ENCODE peak calls at places on chromosomes 7 and 10, in eight cellular contexts. One of them, this sample, is unnamed. For H3K27me3 and H3K9me3, the result is how much of the 10 kb centered on the place peaks cover.

GRCh38 chr7:34036069-34036920 is 131.0 kb downstream of the BMPER start:
- DNase-seq in RWPE2: peak
- DNase-seq in prostate gland: no peak
- DNase-seq in CD8-positive, alpha-beta memory T cell: no peak
- DNase-seq in lung: no peak
- DNase-seq in tibial nerve: no peak
- DNase-seq in ovary: peak
- DNase-seq in CD4-positive, CD25-positive, alpha-beta regulatory T cell: no peak
- DNase-seq in this sample: no peak

GRCh38 chr7:17506090-17506489 is 207.6 kb downstream of the AHR start:
- DNase-seq in RWPE2: no peak
- DNase-seq in prostate gland: peak
- DNase-seq in CD8-positive, alpha-beta memory T cell: no peak
- DNase-seq in lung: peak
- DNase-seq in tibial nerve: no peak
- DNase-seq in ovary: no peak
- DNase-seq in CD4-positive, CD25-positive, alpha-beta regulatory T cell: no peak
- DNase-seq in this sample: no peak

GRCh38 chr10:69483988-69484387 is 32.7 kb downstream of the TSPAN15 start:
- DNase-seq in RWPE2: no peak
- DNase-seq in prostate gland: no peak
- DNase-seq in CD8-positive, alpha-beta memory T cell: no peak
- DNase-seq in lung: no peak
- DNase-seq in tibial nerve: no peak
- DNase-seq in ovary: no peak
- DNase-seq in CD4-positive, CD25-positive, alpha-beta regulatory T cell: no peak
- DNase-seq in this sample: no peak

GRCh38 chr7:34078864-34079263 is 173.5 kb downstream of the BMPER start:
- DNase-seq in RWPE2: no peak
- DNase-seq in prostate gland: no peak
- DNase-seq in CD8-positive, alpha-beta memory T cell: no peak
- DNase-seq in lung: no peak
- DNase-seq in tibial nerve: no peak
- DNase-seq in ovary: no peak
- DNase-seq in CD4-positive, CD25-positive, alpha-beta regulatory T cell: no peak
- DNase-seq in this sample: no peak

GRCh38 chr7:121113288-121113687 is 124.8 kb downstream of the CPED1 start:
- DNase-seq in RWPE2: no peak
- DNase-seq in prostate gland: no peak
- DNase-seq in CD8-positive, alpha-beta memory T cell: no peak
- DNase-seq in lung: no peak
- DNase-seq in tibial nerve: no peak
- DNase-seq in ovary: no peak
- DNase-seq in CD4-positive, CD25-positive, alpha-beta regulatory T cell: no peak
- DNase-seq in this sample: no peak

GRCh38 chr10:103416436-103417147 is 20.2 kb downstream of the PDCD11 start:
- DNase-seq in RWPE2: no peak
- DNase-seq in prostate gland: peak
- DNase-seq in CD8-positive, alpha-beta memory T cell: peak
- DNase-seq in lung: no peak
- DNase-seq in tibial nerve: peak
- DNase-seq in ovary: peak
- DNase-seq in CD4-positive, CD25-positive, alpha-beta regulatory T cell: peak
- DNase-seq in this sample: peak

GRCh38 chr7:149720372-149721083 is 52.9 kb downstream of the ZNF467 start:
- DNase-seq in RWPE2: peak
- DNase-seq in prostate gland: peak
- DNase-seq in CD8-positive, alpha-beta memory T cell: no peak
- DNase-seq in lung: no peak
- DNase-seq in tibial nerve: peak
- DNase-seq in ovary: no peak
- DNase-seq in CD4-positive, CD25-positive, alpha-beta regulatory T cell: no peak
- DNase-seq in this sample: no peak

GRCh38 chr7:29442146-29442545 is 121.5 kb upstream of the PRR15 start:
- DNase-seq in RWPE2: no peak
- DNase-seq in prostate gland: no peak
- DNase-seq in CD8-positive, alpha-beta memory T cell: no peak
- DNase-seq in lung: no peak
- DNase-seq in tibial nerve: no peak
- DNase-seq in ovary: no peak
- DNase-seq in CD4-positive, CD25-positive, alpha-beta regulatory T cell: no peak
- DNase-seq in this sample: no peak

GRCh38 chr7:146731185-146731584 is 614.6 kb downstream of the CNTNAP2 start:
- DNase-seq in RWPE2: no peak
- DNase-seq in prostate gland: no peak
- DNase-seq in CD8-positive, alpha-beta memory T cell: no peak
- DNase-seq in lung: no peak
- DNase-seq in tibial nerve: no peak
- DNase-seq in ovary: no peak
- DNase-seq in CD4-positive, CD25-positive, alpha-beta regulatory T cell: no peak
- DNase-seq in this sample: no peak

GRCh38 chr10:2714597-2714996 is 352.8 kb upstream of the PFKP start:
- DNase-seq in RWPE2: no peak
- DNase-seq in prostate gland: no peak
- DNase-seq in CD8-positive, alpha-beta memory T cell: no peak
- DNase-seq in lung: no peak
- DNase-seq in tibial nerve: no peak
- DNase-seq in ovary: no peak
- DNase-seq in CD4-positive, CD25-positive, alpha-beta regulatory T cell: no peak
- DNase-seq in this sample: no peak

GRCh38 chr7:101950450-101951119 is 133.2 kb downstream of the CUX1 start:
- DNase-seq in RWPE2: no peak
- DNase-seq in prostate gland: no peak
- DNase-seq in CD8-positive, alpha-beta memory T cell: no peak
- DNase-seq in lung: no peak
- DNase-seq in tibial nerve: no peak
- DNase-seq in ovary: no peak
- DNase-seq in CD4-positive, CD25-positive, alpha-beta regulatory T cell: no peak
- DNase-seq in this sample: no peak

GRCh38 chr10:7192831-7193348 is 217.9 kb downstream of the SFMBT2 start:
- DNase-seq in RWPE2: no peak
- DNase-seq in prostate gland: no peak
- DNase-seq in CD8-positive, alpha-beta memory T cell: peak
- DNase-seq in lung: no peak
- DNase-seq in tibial nerve: no peak
- DNase-seq in ovary: no peak
- DNase-seq in CD4-positive, CD25-positive, alpha-beta regulatory T cell: peak
- DNase-seq in this sample: peak

GRCh38 chr10:131546086-131546810 is 234.7 kb upstream of the TCERG1L start:
- DNase-seq in RWPE2: no peak
- DNase-seq in prostate gland: no peak
- DNase-seq in CD8-positive, alpha-beta memory T cell: no peak
- DNase-seq in lung: no peak
- DNase-seq in tibial nerve: no peak
- DNase-seq in ovary: no peak
- DNase-seq in CD4-positive, CD25-positive, alpha-beta regulatory T cell: no peak
- DNase-seq in this sample: no peak

GRCh38 chr7:70583965-70584883 is 547.7 kb upstream of the GALNT17 start:
- DNase-seq in RWPE2: no peak
- DNase-seq in prostate gland: no peak
- DNase-seq in CD8-positive, alpha-beta memory T cell: no peak
- DNase-seq in lung: no peak
- DNase-seq in tibial nerve: no peak
- DNase-seq in ovary: no peak
- DNase-seq in CD4-positive, CD25-positive, alpha-beta regulatory T cell: no peak
- DNase-seq in this sample: no peak

GRCh38 chr10:68829952-68830351 is 2.6 kb downstream of the STOX1 start:
- DNase-seq in RWPE2: no peak
- DNase-seq in prostate gland: no peak
- DNase-seq in CD8-positive, alpha-beta memory T cell: no peak
- DNase-seq in lung: no peak
- DNase-seq in tibial nerve: no peak
- DNase-seq in ovary: no peak
- DNase-seq in CD4-positive, CD25-positive, alpha-beta regulatory T cell: no peak
- DNase-seq in this sample: no peak

GRCh38 chr10:30437039-30437781 is 3.2 kb downstream of the MAP3K8 start:
- DNase-seq in RWPE2: no peak
- DNase-seq in prostate gland: no peak
- DNase-seq in CD8-positive, alpha-beta memory T cell: no peak
- DNase-seq in lung: peak
- DNase-seq in tibial nerve: no peak
- DNase-seq in ovary: no peak
- DNase-seq in CD4-positive, CD25-positive, alpha-beta regulatory T cell: no peak
- DNase-seq in this sample: no peak

GRCh38 chr7:12518920-12519681 is 51.4 kb upstream of the SCIN start:
- DNase-seq in RWPE2: no peak
- DNase-seq in prostate gland: no peak
- DNase-seq in CD8-positive, alpha-beta memory T cell: no peak
- DNase-seq in lung: no peak
- DNase-seq in tibial nerve: no peak
- DNase-seq in ovary: no peak
- DNase-seq in CD4-positive, CD25-positive, alpha-beta regulatory T cell: no peak
- DNase-seq in this sample: no peak

GRCh38 chr10:80132299-80133139 is at the start of gene PLAC9:
- DNase-seq in RWPE2: no peak
- DNase-seq in prostate gland: no peak
- DNase-seq in CD8-positive, alpha-beta memory T cell: no peak
- DNase-seq in lung: no peak
- DNase-seq in tibial nerve: no peak
- DNase-seq in ovary: peak
- DNase-seq in CD4-positive, CD25-positive, alpha-beta regulatory T cell: no peak
- DNase-seq in this sample: no peak

GRCh38 chr10:102596506-102596971 is 47.7 kb upstream of the TRIM8 start:
- DNase-seq in RWPE2: no peak
- DNase-seq in prostate gland: peak
- DNase-seq in CD8-positive, alpha-beta memory T cell: no peak
- DNase-seq in lung: no peak
- DNase-seq in tibial nerve: no peak
- DNase-seq in ovary: peak
- DNase-seq in CD4-positive, CD25-positive, alpha-beta regulatory T cell: no peak
- DNase-seq in this sample: no peak

GRCh38 chr10:106931159-106931852 is 233.2 kb downstream of the SORCS1 start:
- DNase-seq in RWPE2: no peak
- DNase-seq in prostate gland: no peak
- DNase-seq in CD8-positive, alpha-beta memory T cell: no peak
- DNase-seq in lung: no peak
- DNase-seq in tibial nerve: no peak
- DNase-seq in ovary: no peak
- DNase-seq in CD4-positive, CD25-positive, alpha-beta regulatory T cell: no peak
- DNase-seq in this sample: no peak

GRCh38 chr7:110774066-110774465 is 316.9 kb upstream of the LRRN3 start:
- DNase-seq in RWPE2: no peak
- DNase-seq in prostate gland: peak
- DNase-seq in CD8-positive, alpha-beta memory T cell: no peak
- DNase-seq in lung: no peak
- DNase-seq in tibial nerve: no peak
- DNase-seq in ovary: no peak
- DNase-seq in CD4-positive, CD25-positive, alpha-beta regulatory T cell: no peak
- DNase-seq in this sample: no peak

DNA sequence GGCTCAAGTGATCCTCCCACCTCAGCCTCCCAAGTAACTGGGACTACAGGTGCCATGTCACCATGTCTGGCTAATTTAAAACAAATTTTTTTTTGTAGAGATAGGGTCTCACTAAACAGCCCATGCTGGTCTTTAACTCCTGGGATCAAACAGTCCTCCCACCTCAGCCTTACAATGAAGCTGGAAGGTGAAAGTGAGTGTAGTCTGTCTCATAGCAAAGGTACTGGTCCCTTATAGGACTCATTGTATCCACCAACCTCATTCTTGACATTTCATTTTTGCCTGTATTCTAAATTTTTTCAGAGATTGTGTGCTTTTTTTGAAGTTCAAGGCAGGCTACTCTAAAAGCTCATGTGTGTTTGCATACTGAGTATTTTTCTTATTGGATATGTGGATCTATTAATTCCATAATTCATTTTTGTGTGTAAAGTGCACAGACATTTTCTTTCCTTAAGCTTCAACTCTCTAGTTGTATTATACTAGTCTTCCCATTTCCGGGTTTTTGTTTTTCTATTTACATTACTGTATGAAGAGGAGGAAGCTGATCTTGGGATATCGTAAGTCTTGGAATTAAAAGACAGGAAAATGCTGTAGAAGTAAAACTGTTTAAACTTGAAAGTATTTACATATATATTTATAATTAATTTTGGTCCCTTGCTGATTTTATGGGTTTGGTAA is 13.3 kb downstream of the KMT2E start:
- DNase-seq in RWPE2: no peak
- DNase-seq in prostate gland: no peak
- DNase-seq in CD8-positive, alpha-beta memory T cell: no peak
- DNase-seq in lung: no peak
- DNase-seq in tibial nerve: no peak
- DNase-seq in ovary: no peak
- DNase-seq in CD4-positive, CD25-positive, alpha-beta regulatory T cell: no peak
- DNase-seq in this sample: no peak
- H3K27me3 ChIP-seq in RWPE2: under half
- H3K27me3 ChIP-seq in prostate gland: under half
- H3K27me3 ChIP-seq in CD8-positive, alpha-beta memory T cell: under half
- H3K27me3 ChIP-seq in lung: under half
- H3K27me3 ChIP-seq in tibial nerve: under half
- H3K27me3 ChIP-seq in ovary: under half
- H3K27me3 ChIP-seq in CD4-positive, CD25-positive, alpha-beta regulatory T cell: under half
- H3K27me3 ChIP-seq in this sample: under half

DNA sequence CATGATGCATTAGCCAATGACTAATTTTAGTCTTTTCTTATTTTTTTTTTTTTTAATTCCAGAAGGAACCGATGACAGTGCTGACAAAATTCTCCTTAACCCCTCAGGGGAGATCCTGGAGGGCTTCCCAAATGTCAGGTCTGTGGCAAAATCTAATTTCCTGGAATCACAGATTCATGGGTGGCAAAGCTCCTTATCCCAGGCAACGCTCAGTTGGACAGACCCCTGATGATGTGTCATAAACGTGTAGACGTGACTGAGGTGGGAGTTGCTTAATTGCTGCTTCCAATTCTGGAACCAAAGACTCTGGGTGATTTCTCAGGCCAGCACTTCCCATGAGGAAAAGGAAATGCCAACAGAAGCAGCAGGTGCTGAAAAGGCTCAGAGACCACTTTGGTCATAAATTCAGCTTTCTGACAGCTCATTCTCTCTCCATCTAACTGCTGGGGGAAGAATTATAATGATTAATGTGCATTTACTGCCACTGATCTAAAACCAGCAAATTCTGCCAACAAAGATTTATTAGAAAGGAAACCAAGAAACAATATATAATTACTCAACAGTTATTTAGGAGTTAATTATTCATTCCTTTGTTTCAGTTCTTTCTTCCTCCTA is 88.7 kb downstream of the OSBPL3 start:
- DNase-seq in RWPE2: no peak
- DNase-seq in prostate gland: no peak
- DNase-seq in CD8-positive, alpha-beta memory T cell: no peak
- DNase-seq in lung: no peak
- DNase-seq in tibial nerve: no peak
- DNase-seq in ovary: no peak
- DNase-seq in CD4-positive, CD25-positive, alpha-beta regulatory T cell: no peak
- DNase-seq in this sample: no peak
- H3K9me3 ChIP-seq in RWPE2: under half
- H3K9me3 ChIP-seq in prostate gland: under half
- H3K9me3 ChIP-seq in CD8-positive, alpha-beta memory T cell: under half
- H3K9me3 ChIP-seq in lung: under half
- H3K9me3 ChIP-seq in tibial nerve: under half
- H3K9me3 ChIP-seq in ovary: under half
- H3K9me3 ChIP-seq in CD4-positive, CD25-positive, alpha-beta regulatory T cell: under half
- H3K9me3 ChIP-seq in this sample: under half

GRCh38 chr7:85156661-85157213 is 30.1 kb downstream of the SEMA3D start:
- DNase-seq in RWPE2: no peak
- DNase-seq in prostate gland: no peak
- DNase-seq in CD8-positive, alpha-beta memory T cell: no peak
- DNase-seq in lung: no peak
- DNase-seq in tibial nerve: no peak
- DNase-seq in ovary: no peak
- DNase-seq in CD4-positive, CD25-positive, alpha-beta regulatory T cell: no peak
- DNase-seq in this sample: no peak
- H3K27ac ChIP-seq in RWPE2: no peak
- H3K27ac ChIP-seq in prostate gland: no peak
- H3K27ac ChIP-seq in CD8-positive, alpha-beta memory T cell: no peak
- H3K27ac ChIP-seq in lung: no peak
- H3K27ac ChIP-seq in tibial nerve: no peak
- H3K27ac ChIP-seq in ovary: no peak
- H3K27ac ChIP-seq in CD4-positive, CD25-positive, alpha-beta regulatory T cell: no peak
- H3K27ac ChIP-seq in this sample: no peak

GRCh38 chr10:108597657-108598319 is 1325.5 kb downstream of the XPNPEP1 start:
- DNase-seq in RWPE2: no peak
- DNase-seq in prostate gland: no peak
- DNase-seq in CD8-positive, alpha-beta memory T cell: no peak
- DNase-seq in lung: no peak
- DNase-seq in tibial nerve: no peak
- DNase-seq in ovary: no peak
- DNase-seq in CD4-positive, CD25-positive, alpha-beta regulatory T cell: no peak
- DNase-seq in this sample: no peak
- H3K27me3 ChIP-seq in RWPE2: under half
- H3K27me3 ChIP-seq in prostate gland: under half
- H3K27me3 ChIP-seq in CD8-positive, alpha-beta memory T cell: under half
- H3K27me3 ChIP-seq in lung: under half
- H3K27me3 ChIP-seq in tibial nerve: under half
- H3K27me3 ChIP-seq in ovary: under half
- H3K27me3 ChIP-seq in CD4-positive, CD25-positive, alpha-beta regulatory T cell: under half
- H3K27me3 ChIP-seq in this sample: under half

This sample was measured in CD4-positive, alpha-beta T cell.